ENCODE peak calls at places on chromosomes 13 and 19, in nine cellular contexts. D, X, J, U, C, F, R, Y and W are unnamed samples.

GRCh38 chr19:56159009-56159501 is 16.8 kb upstream of the GALP start:
- DNase-seq in D (no peak), X (no peak), J (no peak), U (no peak), C (no peak), F (no peak), R (no peak), Y (no peak), W (no peak)

GRCh38 chr13:30526612-30527217 is 61.0 kb upstream of the HMGB1 start:
- DNase-seq in D (no peak), X (no peak), J (no peak), U (no peak), C (no peak), F (no peak), R (no peak), Y (peak), W (peak)

GRCh38 chr13:40082644-40083043 is 427.2 kb downstream of the COG6 start:
- DNase-seq in D (no peak), X (no peak), J (no peak), U (no peak), C (no peak), F (no peak), R (no peak), Y (peak), W (no peak)

GRCh38 chr13:33355470-33355869 is 69.9 kb upstream of the STARD13 start:
- DNase-seq in D (no peak), X (no peak), J (no peak), U (no peak), C (no peak), F (peak), R (no peak), Y (peak), W (no peak)

GRCh38 chr13:112815871-112816270 is 126.0 kb downstream of the ATP11A start:
- DNase-seq in D (no peak), X (no peak), J (no peak), U (no peak), C (no peak), F (no peak), R (no peak), Y (no peak), W (no peak)

GRCh38 chr19:16878181-16878965 is 10.4 kb upstream of the F2RL3 start:
- DNase-seq in D (no peak), X (no peak), J (no peak), U (no peak), C (no peak), F (no peak), R (no peak), Y (no peak), W (no peak)

GRCh38 chr19:34579281-34580054 is 97.5 kb downstream of the SCGB2B2 start:
- DNase-seq in D (no peak), X (no peak), J (no peak), U (no peak), C (no peak), F (no peak), R (no peak), Y (no peak), W (no peak)

GRCh38 chr13:73800011-73800410 is 334.2 kb downstream of the KLF12 start:
- DNase-seq in D (no peak), X (no peak), J (no peak), U (no peak), C (no peak), F (no peak), R (no peak), Y (no peak), W (no peak)

GRCh38 chr13:73861136-73861535 is 273.1 kb downstream of the KLF12 start:
- DNase-seq in D (no peak), X (no peak), J (no peak), U (no peak), C (no peak), F (no peak), R (no peak), Y (no peak), W (no peak)

GRCh38 chr19:2337329-2337707 is 8.8 kb downstream of the SPPL2B start:
- DNase-seq in D (no peak), X (no peak), J (no peak), U (no peak), C (no peak), F (no peak), R (no peak), Y (peak), W (peak)

GRCh38 chr13:43411741-43412140 is 375.0 kb downstream of the ENOX1 start:
- DNase-seq in D (peak), X (no peak), J (no peak), U (no peak), C (no peak), F (no peak), R (no peak), Y (no peak), W (no peak)

GRCh38 chr13:63700366-63700765 is 2284.7 kb upstream of the PCDH20 start:
- DNase-seq in D (no peak), X (no peak), J (no peak), U (no peak), C (no peak), F (no peak), R (no peak), Y (no peak), W (no peak)

GRCh38 chr13:38417727-38418126 is 68.1 kb downstream of the UFM1 start:
- DNase-seq in D (no peak), X (no peak), J (no peak), U (no peak), C (no peak), F (peak), R (no peak), Y (peak), W (peak)

GRCh38 chr13:48600374-48601364 is 53.1 kb upstream of the CYSLTR2 start:
- DNase-seq in D (no peak), X (no peak), J (no peak), U (no peak), C (no peak), F (peak), R (no peak), Y (peak), W (peak)

GRCh38 chr19:31233288-31233687 is 115.9 kb downstream of the TSHZ3 start:
- DNase-seq in D (no peak), X (no peak), J (no peak), U (no peak), C (no peak), F (no peak), R (no peak), Y (no peak), W (no peak)

GRCh38 chr19:56294557-56294956 is 20.1 kb downstream of the ZSCAN5A start:
- DNase-seq in D (no peak), X (no peak), J (no peak), U (no peak), C (no peak), F (peak), R (peak), Y (no peak), W (no peak)

GRCh38 chr19:47891923-47892666 is 6.0 kb upstream of the SULT2A1 start:
- DNase-seq in D (no peak), X (peak), J (no peak), U (no peak), C (no peak), F (no peak), R (no peak), Y (peak), W (peak)

GRCh38 chr13:26921918-26922317 is 161.3 kb upstream of the GPR12 start:
- DNase-seq in D (no peak), X (no peak), J (no peak), U (no peak), C (no peak), F (no peak), R (no peak), Y (no peak), W (no peak)

GRCh38 chr13:95153647-95154405 is 147.4 kb downstream of the ABCC4 start:
- DNase-seq in D (no peak), X (no peak), J (no peak), U (no peak), C (no peak), F (no peak), R (peak), Y (peak), W (no peak)

GRCh38 chr19:20154636-20155035 is 12.4 kb upstream of the ZNF486 start:
- DNase-seq in D (no peak), X (no peak), J (no peak), U (no peak), C (no peak), F (no peak), R (no peak), Y (no peak), W (no peak)

GRCh38 chr19:1213391-1214286 is 8.1 kb downstream of the STK11 start:
- DNase-seq in D (peak), X (peak), J (no peak), U (peak), C (peak), F (no peak), R (no peak), Y (peak), W (peak)

GRCh38 chr19:17790059-17790780 is 4.7 kb upstream of the B3GNT3 start:
- DNase-seq in D (peak), X (no peak), J (no peak), U (no peak), C (no peak), F (no peak), R (no peak), Y (no peak), W (no peak)

GRCh38 chr19:50489461-50490011 is 12.9 kb upstream of the GARIN5A start:
- DNase-seq in D (no peak), X (peak), J (no peak), U (peak), C (no peak), F (no peak), R (no peak), Y (no peak), W (no peak)

GRCh38 chr13:94656766-94657165 is 55.1 kb downstream of the GPR180 start:
- DNase-seq in D (no peak), X (no peak), J (no peak), U (no peak), C (no peak), F (peak), R (no peak), Y (peak), W (peak)

GRCh38 chr19:3565177-3565576 is 7.6 kb upstream of the HMG20B start:
- DNase-seq in D (no peak), X (no peak), J (no peak), U (no peak), C (no peak), F (peak), R (no peak), Y (no peak), W (peak)

GRCh38 chr13:35599385-35599784 is 122.9 kb upstream of the MAB21L1 start:
- DNase-seq in D (no peak), X (no peak), J (no peak), U (no peak), C (no peak), F (no peak), R (no peak), Y (peak), W (no peak)

GRCh38 chr19:30391554-30392551 is 19.7 kb downstream of the ZNF536 start:
- DNase-seq in D (no peak), X (no peak), J (no peak), U (no peak), C (no peak), F (no peak), R (no peak), Y (peak), W (no peak)

GRCh38 chr13:103145476-103145875 is 79.3 kb upstream of the SLC10A2 start:
- DNase-seq in D (no peak), X (no peak), J (no peak), U (no peak), C (no peak), F (no peak), R (no peak), Y (no peak), W (no peak)

GRCh38 chr19:50333737-50334617 is 4.8 kb upstream of the KCNC3 start:
- DNase-seq in D (peak), X (peak), J (peak), U (peak), C (peak), F (no peak), R (no peak), Y (peak), W (peak)

GRCh38 chr13:108728370-108728769 is 99.0 kb downstream of the MYO16 start:
- DNase-seq in D (no peak), X (no peak), J (no peak), U (no peak), C (no peak), F (no peak), R (no peak), Y (no peak), W (no peak)

GRCh38 chr19:42067315-42067888 is 2.6 kb downstream of the GRIK5 start:
- DNase-seq in D (no peak), X (no peak), J (no peak), U (no peak), C (no peak), F (no peak), R (no peak), Y (no peak), W (no peak)

GRCh38 chr19:35162471-35163326 is 8.2 kb downstream of the FXYD5 start:
- DNase-seq in D (no peak), X (no peak), J (no peak), U (no peak), C (peak), F (no peak), R (no peak), Y (no peak), W (no peak)

GRCh38 chr19:15758379-15758778 is 20.6 kb downstream of the OR10H3 start:
- DNase-seq in D (no peak), X (no peak), J (no peak), U (no peak), C (no peak), F (no peak), R (no peak), Y (no peak), W (no peak)

GRCh38 chr13:70896136-70896535 is 787.9 kb upstream of the KLHL1 start:
- DNase-seq in D (no peak), X (no peak), J (no peak), U (no peak), C (no peak), F (no peak), R (no peak), Y (no peak), W (no peak)

GRCh38 chr19:16778796-16779411 is 50.3 kb upstream of the SIN3B start:
- DNase-seq in D (no peak), X (peak), J (peak), U (peak), C (peak), F (peak), R (no peak), Y (peak), W (peak)

GRCh38 chr13:49938921-49939320 is 2.8 kb upstream of the SPRYD7 start:
- DNase-seq in D (peak), X (no peak), J (no peak), U (no peak), C (no peak), F (no peak), R (no peak), Y (no peak), W (peak)

GRCh38 chr19:49807174-49807830 is 5.8 kb downstream of the FUZ start:
- DNase-seq in D (no peak), X (no peak), J (no peak), U (no peak), C (no peak), F (no peak), R (no peak), Y (no peak), W (no peak)

GRCh38 chr19:51686171-51686570 is 7.0 kb upstream of the SPACA6 start:
- DNase-seq in D (no peak), X (no peak), J (no peak), U (no peak), C (no peak), F (no peak), R (no peak), Y (no peak), W (no peak)